ENCODE peak calls at places on chromosomes 6 and 20, in six cellular contexts. P, U, D, Q, X and J are unnamed samples. For H3K4me1, the result is how much of the 10 kb centered on the place peaks cover.

GRCh38 chr6:55069132-55069781 is 105.1 kb upstream of the HCRTR2 start:
- DNase-seq in U (peak), X (peak), D (no peak), P (no peak), Q (peak), J (peak)

GRCh38 chr6:113854531-113855499 is 2.3 kb upstream of the MARCKS start:
- DNase-seq in D (peak), P (peak), U (peak), X (peak), Q (peak), J (peak)

GRCh38 chr6:48307583-48307982 is 196.6 kb upstream of the PTCHD4 start:
- DNase-seq in X (no peak), P (no peak), U (no peak), Q (no peak), D (no peak), J (no peak)

GRCh38 chr6:1130692-1131091 is 181.2 kb upstream of the FOXQ1 start:
- DNase-seq in U (no peak), Q (no peak), D (no peak), P (no peak), X (no peak), J (no peak)

GRCh38 chr6:106767271-106767670 is 137.9 kb downstream of the QRSL1 start:
- DNase-seq in P (no peak), X (no peak), Q (no peak), U (no peak), D (no peak), J (no peak)

GRCh38 chr20:49948809-49949507 is 12.8 kb downstream of the RNF114 start:
- DNase-seq in Q (no peak), X (no peak), U (no peak), P (no peak), D (no peak), J (peak)

GRCh38 chr20:41342474-41343464 is 2.1 kb downstream of the LPIN3 start:
- DNase-seq in U (no peak), Q (no peak), P (no peak), D (no peak), X (no peak), J (no peak)

GRCh38 chr6:66183982-66184555 is 477.0 kb upstream of the EYS start:
- DNase-seq in X (no peak), P (no peak), Q (no peak), D (no peak), U (no peak), J (peak)

GRCh38 chr20:50121858-50122271 is 8.9 kb upstream of the UBE2V1 start:
- DNase-seq in P (no peak), D (no peak), U (no peak), X (peak), Q (peak), J (peak)

GRCh38 chr20:1845701-1846100 is 49.5 kb upstream of the SIRPA start:
- DNase-seq in X (no peak), U (no peak), Q (no peak), P (no peak), D (no peak), J (no peak)
- H3K4me1 ChIP-seq in X (under half), U (under half), Q (under half), P (under half), D (under half), J (under half)

GRCh38 chr20:59153832-59154231 is 9.8 kb upstream of the ZNF831 start:
- DNase-seq in X (peak), Q (no peak), D (no peak), U (no peak), P (no peak), J (no peak)

GRCh38 chr20:59153355-59153681 is 10.3 kb upstream of the ZNF831 start:
- DNase-seq in D (no peak), U (no peak), X (no peak), Q (no peak), P (peak), J (no peak)

GRCh38 chr20:59157064-59157463 is 6.6 kb upstream of the ZNF831 start:
- DNase-seq in Q (no peak), D (no peak), X (no peak), U (no peak), P (no peak), J (no peak)

GRCh38 chr20:59152559-59153354 is 10.9 kb upstream of the ZNF831 start:
- DNase-seq in D (no peak), P (no peak), Q (no peak), X (no peak), U (no peak), J (no peak)

DNA sequence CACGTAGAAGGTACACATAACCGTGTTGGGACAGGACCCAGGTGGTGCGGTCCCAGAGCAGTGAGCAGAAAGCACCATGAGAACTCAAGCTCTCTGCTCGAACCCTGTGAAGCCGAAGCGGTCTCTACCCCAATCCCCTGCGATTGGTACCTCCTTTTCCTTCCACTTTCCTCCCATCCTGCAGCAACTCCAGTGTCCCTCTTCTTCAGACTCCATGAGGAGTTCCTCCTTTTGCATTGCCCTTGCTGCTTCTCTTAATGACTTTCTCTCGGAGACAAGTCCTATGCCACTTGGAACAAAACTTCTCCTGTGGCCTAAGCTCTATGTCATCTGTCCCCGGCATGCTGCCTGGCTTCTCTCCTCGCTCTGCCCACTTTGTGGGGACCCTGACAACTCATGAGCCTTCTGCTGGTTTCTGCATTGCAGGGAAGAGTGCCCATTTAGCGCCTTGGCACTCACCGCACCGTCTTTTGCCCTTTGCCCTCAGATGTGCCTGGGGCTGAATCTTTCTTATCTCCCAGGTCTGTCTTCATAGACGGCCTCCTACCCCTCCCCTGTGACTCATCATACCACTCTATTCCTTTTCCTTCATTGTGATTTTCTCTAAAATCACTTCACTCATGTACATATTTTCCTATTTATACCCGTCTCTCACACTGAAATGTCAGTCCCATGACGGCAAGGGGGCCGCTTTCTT is 9.2 kb upstream of the ZNF831 start:
- DNase-seq in D (no peak), Q (no peak), X (no peak), U (no peak), P (no peak), J (no peak)
- H3K4me1 ChIP-seq in D (under half), Q (under half), X (under half), U (under half), P (under half), J (under half)

GRCh38 chr6:104537185-104537584 is 322.5 kb downstream of the HACE1 start:
- DNase-seq in U (no peak), X (no peak), Q (no peak), P (no peak), D (no peak), J (peak)
- H3K4me1 ChIP-seq in U (under half), X (under half), Q (under half), P (under half), D (under half), J (under half)

DNA sequence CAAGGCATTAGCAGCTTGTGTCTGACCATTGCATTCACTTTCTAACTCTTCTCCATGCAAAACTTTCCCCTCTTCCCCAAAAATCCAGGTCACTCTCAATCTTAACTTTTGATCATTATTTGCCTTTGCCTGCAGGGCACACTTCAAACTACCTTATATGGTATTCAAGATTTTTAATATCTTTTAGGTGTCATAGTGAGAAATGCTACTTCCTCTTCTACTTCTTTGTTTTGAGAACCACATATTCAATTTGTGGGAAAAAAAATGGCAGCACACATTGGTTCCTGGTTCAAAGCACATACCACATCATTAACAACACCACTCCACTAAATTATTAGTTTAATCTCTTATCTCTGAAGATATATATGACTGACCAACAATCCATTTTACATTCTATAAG is 1267.0 kb upstream of the CITED2 start:
- DNase-seq in U (no peak), D (no peak), Q (no peak), P (no peak), X (no peak), J (no peak)
- H3K4me1 ChIP-seq in U (under half), D (under half), Q (under half), P (under half), X (under half), J (under half)

DNA sequence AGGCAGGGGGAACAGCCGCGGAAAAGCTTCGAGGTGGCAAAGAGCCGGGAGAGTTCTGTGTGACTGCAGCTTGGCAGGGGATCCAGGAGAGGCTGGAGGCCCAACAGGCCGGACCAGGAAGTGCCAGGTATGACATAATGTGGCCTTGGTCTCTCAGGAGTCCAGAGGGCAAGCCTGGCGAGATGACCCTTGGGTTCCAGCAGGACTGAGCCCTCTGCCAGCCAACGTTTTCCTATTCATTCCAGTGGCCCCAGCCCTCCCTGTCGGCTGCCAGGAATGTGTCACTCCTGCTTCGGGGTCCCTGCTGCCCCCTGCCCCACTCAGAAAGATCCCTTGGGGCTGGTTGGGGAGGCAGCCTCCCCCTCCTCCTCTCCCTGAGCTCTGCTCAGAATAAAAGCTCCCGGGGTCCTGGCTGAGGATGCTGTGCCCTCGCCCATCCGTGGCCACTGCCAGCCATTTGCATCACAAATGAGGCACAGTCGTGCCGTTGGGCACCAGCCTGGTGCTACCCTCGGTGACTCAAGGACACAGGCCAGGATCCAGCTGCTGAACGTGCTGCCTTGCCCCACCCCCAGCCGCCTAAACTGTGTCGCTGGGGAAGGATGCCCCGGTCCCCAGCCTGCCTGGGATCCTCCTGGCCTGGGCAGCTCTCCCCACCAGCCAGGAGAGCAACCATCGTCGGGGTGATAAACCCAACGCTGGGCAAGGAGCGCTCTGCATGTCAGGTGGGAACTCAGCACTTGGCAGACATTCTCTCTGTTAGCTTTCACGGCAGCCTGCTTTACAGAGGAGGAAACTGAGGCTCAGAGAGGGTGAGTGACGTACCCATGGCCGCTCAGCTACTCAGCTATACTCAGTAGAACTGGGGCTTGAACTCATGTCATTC is 37.7 kb downstream of the RBM38 start:
- DNase-seq in X (no peak), U (no peak), P (no peak), D (peak), Q (no peak), J (no peak)
- H3K4me1 ChIP-seq in X (half or more), U (under half), P (under half), D (under half), Q (under half), J (under half)

DNA sequence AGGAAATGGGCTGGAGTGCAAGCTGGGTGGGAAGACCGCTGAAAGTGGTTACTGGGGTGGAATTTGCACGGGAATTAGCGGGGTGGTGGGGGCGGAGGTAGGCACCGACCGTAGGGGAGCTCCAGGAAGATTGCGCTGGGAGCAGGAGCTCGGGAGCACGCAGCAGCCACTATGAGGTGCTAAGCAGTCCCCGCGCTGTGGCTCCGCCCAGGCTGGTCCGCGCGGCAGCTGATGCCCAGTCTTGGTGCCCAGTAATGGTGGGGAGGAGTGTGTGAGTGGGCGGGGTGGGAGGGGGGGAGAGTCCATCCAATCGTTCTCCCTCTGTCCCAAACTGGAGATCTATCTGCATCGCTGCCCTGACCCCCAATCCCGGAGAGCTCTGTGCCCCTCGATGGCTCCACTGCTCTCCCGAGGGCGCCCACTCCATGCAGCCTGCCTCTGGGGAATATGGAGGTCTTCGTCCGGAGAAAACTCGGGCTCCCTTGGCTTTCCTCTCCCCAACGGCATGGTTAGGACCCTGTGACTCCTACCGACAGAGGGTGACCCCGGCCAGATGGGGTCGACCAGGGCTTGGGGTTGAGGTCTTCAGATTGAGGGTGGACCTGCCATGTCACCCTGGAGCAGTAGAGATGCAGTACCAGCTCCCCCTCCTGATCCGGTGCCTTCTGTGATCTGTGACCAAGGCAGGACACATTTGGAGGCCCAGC is 5.3 kb downstream of the TP53TG5 start:
- DNase-seq in X (no peak), D (peak), U (no peak), Q (peak), P (no peak), J (no peak)
- H3K4me1 ChIP-seq in X (under half), D (under half), U (under half), Q (under half), P (under half), J (under half)

GRCh38 chr20:38149880-38150594 is 15.0 kb downstream of the TGM2 start:
- DNase-seq in D (peak), U (no peak), P (no peak), Q (no peak), X (no peak), J (no peak)
- H3K4me1 ChIP-seq in D (under half), U (under half), P (under half), Q (under half), X (under half), J (under half)

DNA sequence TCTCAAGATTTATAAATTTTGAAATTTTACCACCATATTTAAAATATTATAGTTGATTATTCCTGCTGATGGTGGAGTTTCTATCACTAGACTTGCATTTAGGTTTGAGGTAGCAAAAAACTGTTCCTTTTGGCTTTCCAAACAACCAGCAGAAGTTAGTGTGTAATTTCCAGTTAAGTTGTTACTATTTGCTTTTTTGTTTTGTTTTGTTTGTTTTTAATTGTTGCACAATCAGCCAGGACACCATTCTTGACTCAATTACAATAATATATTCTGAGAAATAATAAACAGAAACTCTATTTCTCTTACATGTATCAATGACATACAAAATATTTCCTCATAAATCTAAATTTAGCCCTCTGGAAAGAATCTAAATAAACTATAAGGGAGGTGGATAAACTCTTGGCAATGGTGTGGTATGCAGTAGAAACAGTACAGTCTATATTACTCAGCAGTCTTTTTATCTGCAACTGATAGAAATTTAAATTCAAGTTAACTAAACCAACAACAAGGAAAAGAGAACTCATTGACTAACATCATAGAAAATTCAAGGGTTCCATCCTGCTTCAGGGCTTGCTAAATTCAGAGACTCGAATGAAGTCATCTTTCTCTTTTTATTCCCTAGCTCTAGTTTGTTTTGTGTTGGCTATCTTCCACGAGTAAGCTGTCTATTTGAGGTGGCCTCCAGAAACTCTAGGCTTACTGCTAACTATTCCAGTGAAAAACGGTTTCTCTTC is 19.4 kb upstream of the COL19A1 start:
- DNase-seq in Q (no peak), D (no peak), P (no peak), X (no peak), U (no peak), J (no peak)
- H3K4me1 ChIP-seq in Q (under half), D (under half), P (under half), X (under half), U (under half), J (under half)